ENCODE peak calls at places on chromosomes 6 and 20, in seven cellular contexts. N is IMR-90, H is neuronal stem cell, E is trophoblast cell, D is mesendoderm, Y is H1, W is mesenchymal stem cell. B is an unnamed sample.

GRCh38 chr20:20864346-20865096 is 152.1 kb upstream of the RALGAPA2 start:
- DNase-seq in N (no peak), H (peak; percentile 39), E (peak; percentile 48), D (peak; percentile 65), Y (no peak), W (no peak), B (no peak)

GRCh38 chr6:170051229-170052172 is 239.4 kb downstream of the DLL1 start:
- DNase-seq in N (no peak), H (no peak), E (no peak), D (no peak), Y (no peak), W (no peak), B (no peak)

GRCh38 chr6:3455490-3456394 is 1.1 kb downstream of the SLC22A23 start:
- DNase-seq in N (no peak), H (no peak), E (peak; percentile 13), D (peak; percentile 50), Y (no peak), W (no peak), B (peak; percentile 44)

GRCh38 chr6:5030596-5031136 is 26.8 kb upstream of the RPP40 start:
- DNase-seq in N (peak; percentile 78), H (peak; percentile 79), E (peak; percentile 97), D (peak; percentile 97), Y (peak; percentile 87), W (peak; percentile 84), B (peak; percentile 93)

GRCh38 chr6:130632288-130632687 is 194.9 kb upstream of the SMLR1 start:
- DNase-seq in N (no peak), H (no peak), E (peak; percentile 50), D (no peak), Y (no peak), W (no peak), B (no peak)

GRCh38 chr20:300345-300744 is 3.0 kb downstream of the ZCCHC3 start:
- DNase-seq in N (no peak), H (no peak), E (no peak), D (peak; percentile 90), Y (no peak), W (no peak), B (peak; percentile 50)

GRCh38 chr20:9838378-9839295 is at the start of gene PAK5:
- DNase-seq in N (peak; percentile 15), H (peak; percentile 89), E (no peak), D (peak; percentile 96), Y (peak; percentile 85), W (peak; percentile 6), B (peak; percentile 97)

GRCh38 chr20:5104479-5104878 is 15.3 kb downstream of the PCNA start:
- DNase-seq in N (no peak), H (no peak), E (no peak), D (no peak), Y (no peak), W (no peak), B (no peak)

GRCh38 chr6:3151705-3152104 is 5.6 kb downstream of the TUBB2A start:
- DNase-seq in N (no peak), H (no peak), E (peak; percentile 32), D (no peak), Y (no peak), W (no peak), B (no peak)

GRCh38 chr6:167898673-167899311 is 72.1 kb downstream of the AFDN start:
- DNase-seq in N (peak; percentile 68), H (no peak), E (peak; percentile 66), D (peak; percentile 53), Y (no peak), W (peak; percentile 63), B (no peak)

GRCh38 chr6:61887425-61887824 is 398.6 kb downstream of the KHDRBS2 start:
- DNase-seq in N (no peak), H (no peak), E (no peak), D (peak; percentile 43), Y (no peak), W (peak; percentile 73), B (no peak)

GRCh38 chr6:163490826-163491577 is 76.5 kb downstream of the QKI start:
- DNase-seq in N (peak; percentile 61), H (no peak), E (peak; percentile 68), D (no peak), Y (no peak), W (peak; percentile 55), B (no peak)

GRCh38 chr6:15754035-15754705 is 91.3 kb upstream of the DTNBP1 start:
- DNase-seq in N (peak; percentile 42), H (no peak), E (peak; percentile 12), D (peak; percentile 86), Y (no peak), W (peak; percentile 66), B (no peak)

GRCh38 chr6:164274510-164274909 is 860.0 kb downstream of the QKI start:
- DNase-seq in N (no peak), H (no peak), E (no peak), D (no peak), Y (no peak), W (no peak), B (no peak)

GRCh38 chr6:49646130-49646824 is 9.6 kb upstream of the RHAG start:
- DNase-seq in N (no peak), H (no peak), E (peak; percentile 40), D (no peak), Y (no peak), W (no peak), B (no peak)

GRCh38 chr6:4575724-4576123 is 200.5 kb upstream of the CDYL start:
- DNase-seq in N (peak; percentile 24), H (no peak), E (no peak), D (no peak), Y (no peak), W (peak; percentile 54), B (no peak)

GRCh38 chr6:23650676-23651075 is 475.3 kb upstream of the NRSN1 start:
- DNase-seq in N (no peak), H (peak; percentile 37), E (no peak), D (no peak), Y (no peak), W (no peak), B (no peak)

GRCh38 chr20:54643761-54644160 is 168.4 kb downstream of the DOK5 start:
- DNase-seq in N (peak; percentile 73), H (no peak), E (no peak), D (no peak), Y (no peak), W (no peak), B (no peak)

GRCh38 chr6:106495014-106495413 is 134.3 kb downstream of the RTN4IP1 start:
- DNase-seq in N (no peak), H (no peak), E (no peak), D (peak; percentile 7), Y (no peak), W (no peak), B (no peak)

GRCh38 chr6:15183979-15184378 is 61.9 kb upstream of the JARID2 start:
- DNase-seq in N (no peak), H (no peak), E (no peak), D (no peak), Y (no peak), W (no peak), B (no peak)

GRCh38 chr6:39254999-39255535 is 25.8 kb upstream of the KCNK5 start:
- DNase-seq in N (no peak), H (no peak), E (no peak), D (no peak), Y (no peak), W (no peak), B (no peak)
- H4K8ac ChIP-seq in N (no peak overlapping the region), H (no peak overlapping the region), E (no peak overlapping the region), D (no peak overlapping the region), Y (no peak overlapping the region), W (no peak overlapping the region), B (no peak overlapping the region)

DNA sequence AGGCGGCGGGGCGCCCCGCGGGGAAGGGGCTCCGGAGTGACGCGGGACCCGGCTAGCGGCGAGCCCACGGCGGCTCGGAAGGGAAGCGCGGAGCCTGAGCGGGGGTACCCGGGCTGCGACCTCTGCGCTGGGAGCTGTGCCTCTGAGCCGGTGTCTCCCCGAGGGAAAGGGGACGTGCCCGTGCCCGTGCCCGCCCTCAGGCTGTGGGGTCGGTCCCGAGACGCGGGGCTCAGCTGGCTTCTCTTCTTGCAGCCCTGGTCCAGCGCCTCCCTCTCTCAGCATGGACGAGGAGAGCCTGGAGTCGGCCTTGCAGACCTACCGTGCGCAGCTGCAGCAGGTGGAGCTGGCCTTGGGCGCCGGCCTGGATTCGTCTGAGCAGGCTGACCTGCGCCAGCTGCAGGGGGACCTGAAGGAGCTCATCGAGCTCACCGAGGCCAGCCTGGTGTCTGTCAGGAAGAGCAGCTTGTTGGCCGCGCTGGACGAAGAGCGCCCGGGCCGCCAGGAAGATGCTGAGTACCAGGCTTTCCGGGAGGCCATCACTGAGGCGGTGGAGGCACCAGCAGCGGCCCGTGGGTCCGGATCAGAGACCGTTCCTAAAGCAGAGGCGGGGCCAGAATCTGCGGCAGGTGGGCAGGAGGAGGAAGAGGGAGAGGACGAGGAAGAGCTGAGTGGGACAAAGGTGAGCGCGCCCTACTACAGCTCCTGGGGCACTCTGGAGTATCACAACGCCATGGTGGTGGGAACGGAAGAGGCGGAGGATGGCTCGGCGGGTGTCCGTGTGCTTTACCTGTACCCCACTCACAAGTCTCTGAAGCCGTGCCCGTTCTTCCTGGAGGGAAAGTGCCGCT is 686 bp downstream of the ZGPAT start:
- DNase-seq in N (no peak), H (no peak), E (peak; percentile 26), D (no peak), Y (no peak), W (no peak), B (peak; percentile 28)
- H2BK5ac ChIP-seq in N (no peak overlapping the region), H (peak overlapping the region; percentile 53), E (no peak overlapping the region), D (no peak overlapping the region), Y (no peak overlapping the region), W (no peak overlapping the region), B (no peak overlapping the region)

GRCh38 chr6:98335594-98335993 is 498.8 kb upstream of the POU3F2 start:
- DNase-seq in N (no peak), H (no peak), E (no peak), D (peak; percentile 31), Y (no peak), W (no peak), B (no peak)
- H4K8ac ChIP-seq in N (no peak overlapping the region), H (no peak overlapping the region), E (no peak overlapping the region), D (no peak overlapping the region), Y (no peak overlapping the region), W (no peak overlapping the region), B (no peak overlapping the region)

GRCh38 chr20:3360752-3361151 is 46.7 kb downstream of the DNAAF9 start:
- DNase-seq in N (no peak), H (no peak), E (no peak), D (no peak), Y (no peak), W (no peak), B (no peak)

GRCh38 chr20:3367125-3367524 is 40.3 kb downstream of the DNAAF9 start:
- DNase-seq in N (no peak), H (no peak), E (no peak), D (no peak), Y (no peak), W (no peak), B (no peak)

GRCh38 chr20:3358676-3359340 is 48.7 kb downstream of the DNAAF9 start:
- DNase-seq in N (no peak), H (no peak), E (peak; percentile 44), D (no peak), Y (no peak), W (no peak), B (no peak)

DNA sequence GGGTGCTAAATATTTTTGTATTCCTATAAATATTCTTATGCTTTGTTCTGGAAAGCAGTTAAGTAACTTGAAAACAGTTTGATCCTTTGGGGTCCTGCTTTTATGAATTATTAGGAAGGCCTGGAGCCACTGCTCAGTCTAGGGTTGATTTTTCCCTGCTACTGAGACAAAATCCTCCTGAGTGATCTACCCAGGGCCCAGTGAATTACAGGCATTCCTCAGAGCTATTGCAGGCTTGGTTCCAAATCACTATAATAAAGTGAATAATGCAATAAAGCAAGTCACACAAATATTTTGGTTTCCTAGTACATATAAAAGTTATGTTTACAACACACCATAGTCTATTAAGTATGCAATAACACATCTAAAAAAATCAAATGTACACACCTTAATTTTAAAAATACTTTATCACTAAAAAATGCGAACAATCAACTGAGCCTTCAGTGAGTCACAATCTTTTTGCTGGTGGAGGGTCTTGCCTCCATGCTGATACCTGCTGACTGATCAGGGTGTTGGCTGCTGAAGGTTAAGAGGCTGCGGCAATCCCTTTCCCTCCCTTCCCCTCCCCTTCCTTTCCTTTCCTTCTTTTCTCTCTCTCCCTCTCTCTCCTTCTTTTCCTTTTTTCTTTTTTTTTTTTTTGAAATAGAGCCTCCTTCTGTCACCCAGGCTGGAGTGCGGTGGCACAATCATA is 43.0 kb downstream of the DNAAF9 start:
- DNase-seq in N (no peak), H (no peak), E (no peak), D (no peak), Y (no peak), W (no peak), B (no peak)
- H2BK5ac ChIP-seq in N (no peak overlapping the region), H (no peak overlapping the region), E (no peak overlapping the region), D (no peak overlapping the region), Y (no peak overlapping the region), W (no peak overlapping the region), B (no peak overlapping the region)

B was measured in H9.